ENCODE peak calls at places on chromosome 1, in four cellular contexts. X is A549, M is K562, W is HepG2. D is an unnamed sample.

GRCh38 chr1:212161231-212161781 is 123.9 kb upstream of the PPP2R5A start:
- DNase-seq in X (no peak), W (no peak), M (peak; percentile 45), D (peak; percentile 25)

GRCh38 chr1:31571340-31572295 is 4.7 kb upstream of the TINAGL1 start:
- DNase-seq in X (no peak), M (no peak), W (no peak), D (no peak)

GRCh38 chr1:179929955-179930798 is 24.4 kb upstream of the CEP350 start:
- DNase-seq in X (no peak), W (peak; percentile 3), M (no peak), D (no peak)

GRCh38 chr1:24909388-24909898 is 20.6 kb downstream of the RUNX3 start:
- DNase-seq in W (peak; percentile 76), M (peak; percentile 76), X (peak; percentile 73), D (no peak)

GRCh38 chr1:86429830-86430229 is 5.9 kb downstream of the CLCA2 start:
- DNase-seq in W (no peak), X (no peak), M (no peak), D (no peak)

GRCh38 chr1:50700226-50701020 is 259.6 kb downstream of the FAF1 start:
- DNase-seq in M (no peak), W (no peak), X (no peak), D (no peak)

GRCh38 chr1:226332947-226333346 is 24.0 kb upstream of the LIN9 start:
- DNase-seq in X (no peak), M (no peak), W (no peak), D (no peak)

GRCh38 chr1:171743014-171743870 is 1.4 kb upstream of the VAMP4 start:
- DNase-seq in M (no peak), W (no peak), X (no peak), D (no peak)

GRCh38 chr1:109247401-109248365 is 1.7 kb upstream of the CELSR2 start:
- DNase-seq in X (no peak), M (no peak), W (no peak), D (no peak)

GRCh38 chr1:27116210-27116609 is 38.7 kb downstream of the SLC9A1 start:
- DNase-seq in W (no peak), X (no peak), M (peak; percentile 54), D (no peak)

GRCh38 chr1:84862810-84863251 is 30.2 kb downstream of the LPAR3 start:
- DNase-seq in W (no peak), X (no peak), M (no peak), D (peak; percentile 80)

GRCh38 chr1:193014354-193014753 is 44.8 kb downstream of the UCHL5 start:
- DNase-seq in X (no peak), W (no peak), M (no peak), D (no peak)

GRCh38 chr1:235180916-235181315 is 19.9 kb upstream of the RBM34 start:
- DNase-seq in M (no peak), X (no peak), W (no peak), D (no peak)

GRCh38 chr1:10677508-10678364 is 118.7 kb downstream of the CASZ1 start:
- DNase-seq in M (no peak), W (peak; percentile 66), X (no peak), D (no peak)

GRCh38 chr1:68322837-68323687 is 90.7 kb upstream of the WLS start:
- DNase-seq in M (no peak), X (no peak), W (no peak), D (no peak)

GRCh38 chr1:51623025-51623424 is 6.1 kb downstream of the OSBPL9 start:
- DNase-seq in W (no peak), M (no peak), X (no peak), D (no peak)

GRCh38 chr1:241985787-241986186 is 13.1 kb downstream of the MAP1LC3C start:
- DNase-seq in M (peak; percentile 44), X (peak; percentile 76), W (peak; percentile 47), D (no peak)

GRCh38 chr1:174740248-174740990 is 259.3 kb upstream of the CACYBP start:
- DNase-seq in W (peak; percentile 7), M (no peak), X (no peak), D (no peak)

GRCh38 chr1:216847385-216848036 is 124.3 kb upstream of the ESRRG start:
- DNase-seq in W (no peak), M (no peak), X (no peak), D (no peak)

GRCh38 chr1:236753554-236753953 is 41.5 kb upstream of the MTR start:
- DNase-seq in W (peak; percentile 63), X (peak; percentile 21), M (peak; percentile 33), D (no peak)

GRCh38 chr1:150619576-150620509 is 9.6 kb downstream of the ENSA start:
- DNase-seq in X (peak; percentile 51), W (no peak), M (no peak), D (no peak)

GRCh38 chr1:151593651-151594625 is 17.9 kb upstream of the SNX27 start:
- DNase-seq in X (peak; percentile 80), W (peak; percentile 59), M (peak; percentile 79), D (no peak)

GRCh38 chr1:204503913-204504519 is 9.4 kb upstream of the PIK3C2B start:
- DNase-seq in W (peak; percentile 55), X (no peak), M (no peak), D (no peak)

GRCh38 chr1:169550294-169550693 is 36.0 kb downstream of the F5 start:
- DNase-seq in W (peak; percentile 58), M (peak; percentile 15), X (peak; percentile 34), D (no peak)

GRCh38 chr1:223198628-223198965 is 55.5 kb upstream of the TLR5 start:
- DNase-seq in X (no peak), M (no peak), W (no peak), D (no peak)

GRCh38 chr1:66364578-66365391 is 169.2 kb upstream of the SGIP1 start:
- DNase-seq in M (no peak), X (no peak), W (no peak), D (no peak)
- TF ChIP-seq ESRRA in M (no peak), X (no peak), W (no peak), D (no peak)

DNA sequence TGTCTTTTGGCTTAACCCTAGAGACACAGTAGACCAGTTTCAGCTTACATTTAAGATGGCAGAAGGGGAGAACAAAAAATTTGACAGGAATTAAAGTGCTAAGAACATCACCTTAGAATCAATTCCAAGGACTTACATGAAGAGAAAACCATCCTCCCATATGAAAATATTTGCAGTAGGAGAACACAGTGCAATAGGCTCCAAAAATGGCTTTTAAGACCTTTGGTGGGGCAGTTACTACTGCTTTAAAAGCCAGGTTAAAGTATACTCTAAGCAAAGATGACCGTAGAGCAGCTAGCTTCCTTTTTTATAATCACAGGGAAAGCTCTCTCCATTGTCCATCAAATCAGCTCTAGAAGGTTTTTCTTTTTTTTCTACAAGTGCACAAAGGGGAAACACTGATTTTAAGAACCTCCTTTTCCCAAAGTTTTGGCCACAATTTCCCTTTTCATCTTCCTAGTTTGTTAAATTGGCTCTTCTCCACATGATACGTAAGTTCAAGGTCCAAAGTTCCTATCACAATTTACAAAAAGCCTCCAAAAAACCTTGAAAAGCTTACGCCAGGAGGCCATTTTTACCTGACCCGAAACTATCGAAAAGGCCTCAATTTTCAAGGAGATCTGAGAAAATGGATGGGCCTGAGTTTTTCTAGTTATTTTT is 3.3 kb downstream of the TXNIP start:
- DNase-seq in X (no peak), M (no peak), W (no peak), D (no peak)
- H3K27ac ChIP-seq in X (no peak overlapping the region), M (peak overlapping the region; percentile 99), W (no peak overlapping the region), D (no peak overlapping the region)

GRCh38 chr1:173330149-173330951 is 123.2 kb upstream of the TNFSF4 start:
- DNase-seq in M (peak; percentile 21), W (no peak), X (peak; percentile 18), D (no peak)
- TF ChIP-seq ESRRA in M (no peak), W (no peak), X (no peak), D (no peak)

DNA sequence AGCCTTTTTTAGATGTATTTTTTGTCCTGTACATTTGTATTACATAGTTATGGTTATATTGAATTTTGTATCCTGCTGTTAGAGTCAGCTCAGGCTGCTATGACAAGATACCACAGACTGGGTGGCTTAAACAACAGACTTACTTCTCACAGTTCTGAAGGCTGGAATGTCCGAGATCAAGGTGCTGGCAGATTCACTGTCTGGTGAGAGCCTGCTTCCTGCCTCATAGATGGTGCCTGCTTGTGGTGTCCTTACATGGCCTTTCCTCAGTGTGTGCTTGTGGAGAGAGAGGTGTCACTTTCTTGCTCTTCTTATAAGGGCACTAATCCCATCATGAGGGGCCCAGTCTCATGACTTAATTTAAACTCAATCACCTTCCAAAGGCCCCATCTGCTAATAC is 23.1 kb upstream of the MYSM1 start:
- DNase-seq in X (no peak), M (no peak), W (no peak), D (no peak)
- H3K27ac ChIP-seq in X (no peak overlapping the region), M (no peak overlapping the region), W (no peak overlapping the region), D (no peak overlapping the region)

GRCh38 chr1:3841491-3841890 is 15.5 kb downstream of the CEP104 start:
- DNase-seq in W (no peak), X (no peak), M (no peak), D (no peak)
- TF ChIP-seq ESRRA in W (no peak), X (no peak), M (no peak), D (no peak)